ENCODE peak calls at places on chromosomes 5 and 9, in five cellular contexts. U is neuronal stem cell, E is mesendoderm, F is IMR-90, N is mesenchymal stem cell. Y is an unnamed sample. For H3K36me3, the result is how much of the 10 kb centered on the place peaks cover.

GRCh38 chr9:38705917-38706316 is 14.0 kb downstream of the FAM240B start:
- DNase-seq in U (no peak), E (no peak), F (no peak), N (no peak), Y (no peak)

GRCh38 chr5:63053019-63053638 is 474.5 kb downstream of the LRRC70 start:
- DNase-seq in U (no peak), E (no peak), F (no peak), N (no peak), Y (no peak)

GRCh38 chr5:72760259-72760658 is 56.2 kb upstream of the TNPO1 start:
- DNase-seq in U (no peak), E (no peak), F (peak), N (peak), Y (no peak)

GRCh38 chr9:22469928-22470544 is 23.4 kb downstream of the DMRTA1 start:
- DNase-seq in U (peak), E (peak), F (peak), N (peak), Y (peak)

GRCh38 chr9:109122726-109123621 is 3.2 kb upstream of the TMEM245 start:
- DNase-seq in U (no peak), E (no peak), F (no peak), N (no peak), Y (no peak)

GRCh38 chr9:70229579-70229978 is 29.2 kb upstream of the SMC5 start:
- DNase-seq in U (no peak), E (no peak), F (peak), N (peak), Y (no peak)

GRCh38 chr9:124665391-124666058 is 105.6 kb downstream of the NR6A1 start:
- DNase-seq in U (no peak), E (no peak), F (peak), N (peak), Y (peak)

GRCh38 chr9:129350143-129350935 is 172.3 kb upstream of the IER5L start:
- DNase-seq in U (no peak), E (no peak), F (no peak), N (no peak), Y (no peak)

GRCh38 chr5:38467353-38468040 is 88.9 kb downstream of the LIFR start:
- DNase-seq in U (no peak), E (no peak), F (peak), N (no peak), Y (no peak)

GRCh38 chr5:23507278-23507685 is at the start of gene PRDM9:
- DNase-seq in U (no peak), E (peak), F (no peak), N (peak), Y (peak)

GRCh38 chr5:96615223-96615622 is 47.0 kb upstream of the CAST start:
- DNase-seq in U (no peak), E (no peak), F (peak), N (no peak), Y (no peak)

GRCh38 chr9:108259917-108260675 is 595.7 kb downstream of the ACTL7B start:
- DNase-seq in U (no peak), E (no peak), F (no peak), N (peak), Y (no peak)

GRCh38 chr9:121278535-121279169 is 10.7 kb downstream of the GSN start:
- DNase-seq in U (no peak), E (peak), F (peak), N (peak), Y (peak)

GRCh38 chr5:136202800-136203199 is 9.8 kb upstream of the SMIM32 start:
- DNase-seq in U (peak), E (peak), F (no peak), N (no peak), Y (no peak)

GRCh38 chr9:131433302-131433854 is 39.5 kb downstream of the PRRC2B start:
- DNase-seq in U (no peak), E (no peak), F (no peak), N (no peak), Y (no peak)
- H3K36me3 ChIP-seq in U (under half), E (under half), F (under half), N (half or more), Y (under half)

DNA sequence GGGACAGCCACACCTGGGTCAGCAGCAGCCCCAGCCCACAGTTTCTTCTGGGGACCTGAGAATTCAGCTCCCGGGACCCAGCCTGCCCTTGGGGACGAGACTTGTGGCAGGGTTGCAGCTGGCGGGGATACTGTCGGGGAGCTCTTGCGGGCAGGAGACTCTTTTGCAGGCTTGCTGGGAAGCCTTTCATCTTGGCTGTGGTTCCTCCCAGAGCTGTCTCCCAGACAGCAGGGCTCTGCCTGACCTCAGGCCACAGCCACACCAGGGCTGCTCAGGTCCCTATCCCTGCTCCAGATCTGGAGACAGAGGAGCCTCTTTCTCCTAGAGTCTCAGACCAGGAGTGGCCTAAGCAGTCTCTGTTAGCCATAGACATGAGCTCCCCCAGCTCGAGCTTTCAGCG is 4.7 kb upstream of the MYMK start:
- DNase-seq in U (no peak), E (no peak), F (no peak), N (no peak), Y (no peak)
- H4K8ac ChIP-seq in U (no peak), E (no peak), F (no peak), N (no peak), Y (no peak)

DNA sequence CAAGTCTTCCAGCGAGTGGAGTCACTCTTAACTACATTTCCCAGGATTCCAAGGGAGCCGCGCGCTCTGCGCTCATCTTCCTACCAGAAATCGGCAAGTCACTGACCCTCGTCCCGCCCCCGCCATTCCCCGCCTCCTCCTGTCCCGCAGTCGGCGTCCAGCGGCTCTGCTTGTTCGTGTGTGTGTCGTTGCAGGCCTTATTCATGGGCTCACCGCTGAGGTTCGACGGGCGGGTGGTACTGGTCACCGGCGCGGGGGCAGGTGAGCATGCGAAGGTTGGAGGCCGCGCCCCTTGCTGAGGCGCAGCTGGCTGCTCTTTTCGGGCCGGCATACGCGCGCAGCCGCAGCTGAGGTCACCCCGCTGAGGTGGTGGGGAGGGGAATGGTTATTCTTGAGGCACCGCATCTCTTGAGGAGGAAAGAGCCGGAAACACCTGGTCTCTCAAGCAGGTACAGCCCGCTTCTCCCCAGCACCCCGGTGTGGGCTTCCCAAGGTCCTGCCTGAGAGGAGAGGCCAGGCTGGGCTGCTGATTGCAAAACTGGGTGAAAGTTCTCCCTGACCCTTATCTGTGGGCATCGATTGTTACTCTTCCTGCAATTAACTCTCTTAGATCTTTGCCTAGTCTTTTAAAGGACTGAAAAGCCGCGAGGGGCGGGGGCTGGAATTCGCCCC is at the start of gene HSD17B4:
- DNase-seq in U (peak), E (peak), F (peak), N (peak), Y (peak)
- H3K18ac ChIP-seq in U (peak), E (peak), F (peak), N (peak), Y (peak)

DNA sequence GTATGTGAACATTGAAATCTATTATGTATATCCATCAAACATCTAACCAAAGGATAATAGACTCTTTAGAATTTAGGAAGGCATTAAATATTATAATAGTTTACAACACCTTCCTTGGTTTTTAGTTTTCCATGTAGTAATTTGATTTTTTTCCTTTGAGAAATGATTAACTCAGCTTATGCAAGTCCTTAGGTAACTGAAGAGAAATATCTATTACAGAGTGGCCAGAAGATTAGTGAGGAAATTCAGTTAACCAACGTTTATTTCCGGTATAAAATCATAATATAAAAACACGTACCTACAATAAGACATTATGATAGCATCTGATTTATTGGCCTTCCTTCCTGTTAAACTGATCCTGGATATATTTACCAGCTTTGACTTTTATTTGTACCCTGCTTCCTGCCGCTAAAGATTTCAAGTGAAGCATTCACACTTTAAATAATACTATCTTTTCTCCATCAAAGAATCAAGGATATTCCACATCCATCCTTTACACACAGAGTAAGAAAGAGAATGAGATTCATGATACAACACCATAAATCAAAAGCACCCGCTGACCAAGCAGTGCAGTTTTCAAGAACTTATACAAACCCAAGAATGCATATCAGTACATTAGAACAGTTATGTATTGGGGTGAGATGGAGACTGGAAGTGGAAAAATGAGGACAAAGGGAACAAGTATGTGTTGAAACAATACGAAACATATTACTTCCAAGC is 31.8 kb upstream of the F2R start:
- DNase-seq in U (no peak), E (no peak), F (no peak), N (no peak), Y (no peak)
- H3K36me3 ChIP-seq in U (under half), E (under half), F (under half), N (under half), Y (under half)